ENCODE peak calls at places on chromosome 7, in four cellular contexts. One of them, this sample, is unnamed.

GRCh38 chr7:40009301-40009700 is 59.2 kb downstream of the CDK13 start:
- DNase-seq in T follicular helper cell: no peak
- DNase-seq in T-helper 1 cell: no peak
- DNase-seq in activated naive CD4-positive, alpha-beta T cell treated with anti-CD3 and anti-CD28 coated beads for 36 hours: no peak
- DNase-seq in this sample: no peak

GRCh38 chr7:22863156-22863899 is 40.7 kb upstream of the TOMM7 start:
- DNase-seq in T-helper 1 cell: no peak
- DNase-seq in T follicular helper cell: no peak
- DNase-seq in activated naive CD4-positive, alpha-beta T cell treated with anti-CD3 and anti-CD28 coated beads for 36 hours: no peak
- DNase-seq in this sample: no peak

GRCh38 chr7:111292026-111292430 is 201.1 kb downstream of the LRRN3 start:
- DNase-seq in T follicular helper cell: no peak
- DNase-seq in activated naive CD4-positive, alpha-beta T cell treated with anti-CD3 and anti-CD28 coated beads for 36 hours: no peak
- DNase-seq in T-helper 1 cell: no peak
- DNase-seq in this sample: no peak

GRCh38 chr7:1357601-1358271 is 101.5 kb downstream of the MICALL2 start:
- DNase-seq in T follicular helper cell: no peak
- DNase-seq in activated naive CD4-positive, alpha-beta T cell treated with anti-CD3 and anti-CD28 coated beads for 36 hours: peak; percentile 9
- DNase-seq in T-helper 1 cell: no peak
- DNase-seq in this sample: no peak

GRCh38 chr7:134062460-134062859 is 64.7 kb upstream of the LRGUK start:
- DNase-seq in T follicular helper cell: no peak
- DNase-seq in T-helper 1 cell: no peak
- DNase-seq in activated naive CD4-positive, alpha-beta T cell treated with anti-CD3 and anti-CD28 coated beads for 36 hours: no peak
- DNase-seq in this sample: no peak

GRCh38 chr7:19146699-19147098 is 1.5 kb upstream of the FERD3L start:
- DNase-seq in T follicular helper cell: no peak
- DNase-seq in activated naive CD4-positive, alpha-beta T cell treated with anti-CD3 and anti-CD28 coated beads for 36 hours: no peak
- DNase-seq in T-helper 1 cell: no peak
- DNase-seq in this sample: no peak

GRCh38 chr7:55478700-55479099 is 93.6 kb downstream of the VOPP1 start:
- DNase-seq in T-helper 1 cell: no peak
- DNase-seq in T follicular helper cell: no peak
- DNase-seq in activated naive CD4-positive, alpha-beta T cell treated with anti-CD3 and anti-CD28 coated beads for 36 hours: no peak
- DNase-seq in this sample: no peak

GRCh38 chr7:79149831-79150230 is 303.6 kb downstream of the MAGI2 start:
- DNase-seq in activated naive CD4-positive, alpha-beta T cell treated with anti-CD3 and anti-CD28 coated beads for 36 hours: no peak
- DNase-seq in T-helper 1 cell: no peak
- DNase-seq in T follicular helper cell: no peak
- DNase-seq in this sample: no peak

GRCh38 chr7:49631071-49631826 is 142.2 kb upstream of the VWC2 start:
- DNase-seq in T-helper 1 cell: no peak
- DNase-seq in activated naive CD4-positive, alpha-beta T cell treated with anti-CD3 and anti-CD28 coated beads for 36 hours: no peak
- DNase-seq in T follicular helper cell: no peak
- DNase-seq in this sample: no peak

GRCh38 chr7:3095046-3095445 is 51.4 kb upstream of the CARD11 start:
- DNase-seq in T follicular helper cell: peak; percentile 5
- DNase-seq in activated naive CD4-positive, alpha-beta T cell treated with anti-CD3 and anti-CD28 coated beads for 36 hours: peak; percentile 73
- DNase-seq in T-helper 1 cell: no peak
- DNase-seq in this sample: peak; percentile 47

GRCh38 chr7:139734395-139734794 is 43.4 kb downstream of the HIPK2 start:
- DNase-seq in T-helper 1 cell: no peak
- DNase-seq in activated naive CD4-positive, alpha-beta T cell treated with anti-CD3 and anti-CD28 coated beads for 36 hours: no peak
- DNase-seq in T follicular helper cell: no peak
- DNase-seq in this sample: no peak

GRCh38 chr7:114364151-114364550 is 50.5 kb upstream of the FOXP2 start:
- DNase-seq in activated naive CD4-positive, alpha-beta T cell treated with anti-CD3 and anti-CD28 coated beads for 36 hours: no peak
- DNase-seq in T follicular helper cell: no peak
- DNase-seq in T-helper 1 cell: no peak
- DNase-seq in this sample: no peak

GRCh38 chr7:105638942-105639495 is 57.7 kb upstream of the EFCAB10 start:
- DNase-seq in T-helper 1 cell: no peak
- DNase-seq in T follicular helper cell: no peak
- DNase-seq in activated naive CD4-positive, alpha-beta T cell treated with anti-CD3 and anti-CD28 coated beads for 36 hours: no peak
- DNase-seq in this sample: no peak

GRCh38 chr7:27636326-27637006 is 26.2 kb downstream of the HIBADH start:
- DNase-seq in T follicular helper cell: no peak
- DNase-seq in T-helper 1 cell: no peak
- DNase-seq in activated naive CD4-positive, alpha-beta T cell treated with anti-CD3 and anti-CD28 coated beads for 36 hours: no peak
- DNase-seq in this sample: no peak